ENCODE peak calls at places on chromosomes 7 and 10, in nine cellular contexts. P is iris pigment epithelial cell; D is CD8-positive, alpha-beta memory T cell; T is progenitor cell of endocrine pancreas; L is mammary epithelial cell; I is SK-N-MC; N is CD8-positive, alpha-beta T cell; S is non-pigmented ciliary epithelial cell; G is heart right ventricle. H is an unnamed sample.

GRCh38 chr10:97363071-97363470 is 28.5 kb upstream of the FRAT2 start:
- DNase-seq in P (no peak), D (no peak), T (no peak), L (no peak), I (no peak), N (no peak), S (no peak), G (no peak), H (no peak)

GRCh38 chr10:101123085-101123814 is 7.8 kb upstream of the TLX1 start:
- DNase-seq in P (no peak), D (no peak), T (no peak), L (no peak), I (no peak), N (no peak), S (no peak), G (no peak), H (no peak)

GRCh38 chr10:132359305-132360040 is 27.5 kb downstream of the LRRC27 start:
- DNase-seq in P (no peak), D (no peak), T (no peak), L (no peak), I (no peak), N (no peak), S (no peak), G (no peak), H (no peak)

GRCh38 chr7:42244828-42245227 is 7.8 kb upstream of the GLI3 start:
- DNase-seq in P (peak; percentile 63), D (no peak), T (no peak), L (peak; percentile 66), I (no peak), N (no peak), S (no peak), G (no peak), H (no peak)

GRCh38 chr7:35519971-35520809 is 174.7 kb downstream of the HERPUD2 start:
- DNase-seq in P (peak; percentile 66), D (peak; percentile 19), T (peak; percentile 55), L (peak; percentile 42), I (peak; percentile 42), N (peak; percentile 36), S (peak; percentile 20), G (peak; percentile 71), H (peak; percentile 45)

GRCh38 chr7:118877187-118877586 is 652.7 kb downstream of the ANKRD7 start:
- DNase-seq in P (no peak), D (no peak), T (no peak), L (no peak), I (no peak), N (no peak), S (no peak), G (no peak), H (no peak)

GRCh38 chr10:46028584-46029570 is 1.5 kb downstream of the NCOA4 start:
- DNase-seq in P (peak; percentile 80), D (no peak), T (no peak), L (peak; percentile 66), I (peak; percentile 50), N (peak; percentile 22), S (peak; percentile 37), G (no peak), H (peak; percentile 70)

GRCh38 chr7:87797798-87798403 is 78.3 kb downstream of the SLC25A40 start:
- DNase-seq in P (peak; percentile 51), D (no peak), T (no peak), L (peak; percentile 68), I (peak; percentile 16), N (no peak), S (peak; percentile 14), G (no peak), H (peak; percentile 34)

GRCh38 chr10:110226926-110227641 is 19.7 kb downstream of the MXI1 start:
- DNase-seq in P (peak; percentile 23), D (peak; percentile 70), T (peak; percentile 30), L (peak; percentile 27), I (no peak), N (peak; percentile 69), S (no peak), G (peak; percentile 82), H (peak; percentile 72)

H was measured in CD4-positive, alpha-beta memory T cell.